ENCODE peak calls at places on chromosomes 3 and 15, in five cellular contexts. E is tibial nerve; M is nephron progenitor cell; N is body of pancreas; D is activated CD8-positive, alpha-beta T cell treated with anti-CD3 and anti-CD28 coated beads for 36 hours. Z is an unnamed sample.

GRCh38 chr3:40308725-40309438 is 625 bp upstream of the EIF1B start:
- DNase-seq in E (no peak), M (no peak), N (no peak), D (no peak), Z (no peak)

GRCh38 chr15:81830520-81830919 is 215.3 kb downstream of the MEX3B start:
- DNase-seq in E (no peak), M (no peak), N (no peak), D (no peak), Z (no peak)

GRCh38 chr3:183233986-183234385 is 19.1 kb upstream of the B3GNT5 start:
- DNase-seq in E (no peak), M (no peak), N (no peak), D (no peak), Z (no peak)

GRCh38 chr15:28885289-28885629 is 515 bp upstream of the APBA2 start:
- DNase-seq in E (no peak), M (no peak), N (no peak), D (no peak), Z (no peak)

GRCh38 chr3:101574388-101575156 is 592 bp downstream of the PCNP start:
- DNase-seq in E (peak; percentile 51), M (no peak), N (peak; percentile 59), D (peak; percentile 65), Z (peak; percentile 38)

GRCh38 chr3:10790713-10791112 is 25.3 kb upstream of the SLC6A11 start:
- DNase-seq in E (no peak), M (no peak), N (no peak), D (no peak), Z (no peak)

GRCh38 chr3:40173291-40173710 is 136.2 kb upstream of the EIF1B start:
- DNase-seq in E (peak; percentile 22), M (no peak), N (no peak), D (no peak), Z (no peak)

GRCh38 chr3:36969540-36970432 is 23.1 kb downstream of the EPM2AIP1 start:
- DNase-seq in E (no peak), M (peak; percentile 35), N (no peak), D (peak; percentile 78), Z (peak; percentile 46)

GRCh38 chr3:16801223-16801622 is 83.5 kb upstream of the PLCL2 start:
- DNase-seq in E (no peak), M (no peak), N (no peak), D (no peak), Z (no peak)

GRCh38 chr3:164306042-164306441 is 772.3 kb downstream of the SI start:
- DNase-seq in E (no peak), M (no peak), N (no peak), D (no peak), Z (no peak)

GRCh38 chr3:100893590-100893989 is 99.6 kb downstream of the ABI3BP start:
- DNase-seq in E (no peak), M (peak; percentile 18), N (no peak), D (no peak), Z (no peak)

DNA sequence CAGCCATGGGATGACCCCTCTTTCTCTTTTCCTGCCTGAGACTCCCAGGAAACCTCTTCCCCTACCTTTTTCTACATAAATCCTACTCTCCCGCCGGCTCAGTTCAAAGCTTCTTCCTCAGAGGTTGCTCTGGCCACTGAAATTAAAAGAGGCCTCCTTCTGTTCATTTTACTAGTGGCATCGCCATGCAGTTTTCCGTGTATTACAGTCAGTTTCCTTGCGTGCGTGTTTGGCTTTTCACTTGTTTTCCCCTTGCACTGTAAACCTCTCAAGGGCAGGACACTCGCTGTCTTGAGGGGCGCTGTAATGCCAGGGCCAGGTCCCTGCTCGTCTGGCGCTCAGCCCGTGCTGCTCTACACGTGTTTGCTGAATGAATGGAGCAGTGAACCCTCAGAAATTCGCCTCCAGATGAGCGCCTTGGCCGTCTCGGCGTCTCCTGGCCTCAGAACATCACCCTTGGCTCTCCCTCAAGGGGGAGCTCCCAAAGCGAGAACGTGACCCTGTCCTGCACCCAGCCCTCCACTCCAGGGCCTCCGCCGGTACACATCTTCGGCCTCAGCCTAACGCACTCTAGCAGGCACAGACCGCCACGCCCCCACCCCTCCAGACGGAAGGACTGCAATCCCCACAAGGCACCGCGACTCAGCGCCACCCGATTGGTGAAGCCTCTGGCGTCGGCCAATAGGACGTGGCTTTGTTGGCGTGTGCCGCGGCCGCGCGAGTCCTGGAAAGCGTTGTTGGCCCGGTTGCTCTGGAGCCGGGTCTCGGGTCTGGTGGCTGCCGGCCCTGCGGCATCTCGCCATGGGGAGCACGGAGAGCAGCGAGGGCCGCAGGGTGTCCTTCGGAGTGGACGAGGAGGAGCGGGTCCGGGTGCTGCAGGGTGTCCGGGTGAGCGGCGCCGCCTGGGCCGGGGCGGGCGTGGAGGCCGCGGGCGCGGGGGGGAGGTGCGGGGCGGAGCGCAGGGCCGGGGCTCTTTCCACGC is at the start of gene CHCHD6:
- DNase-seq in E (peak; percentile 95), M (peak; percentile 98), N (peak; percentile 95), D (peak; percentile 97), Z (peak; percentile 97)
- TF ChIP-seq CTCF in E (no peak), M (no peak), N (no peak), D (no peak), Z (no peak)

GRCh38 chr3:177359601-177360357 is 162.5 kb upstream of the TBL1XR1 start:
- DNase-seq in E (peak; percentile 97), M (peak; percentile 97), N (peak; percentile 97), D (peak; percentile 96), Z (peak; percentile 99)

GRCh38 chr3:177358968-177359600 is 161.8 kb upstream of the TBL1XR1 start:
- DNase-seq in E (peak; percentile 17), M (peak; percentile 74), N (no peak), D (peak; percentile 68), Z (peak; percentile 43)

GRCh38 chr3:177357352-177358084 is 160.2 kb upstream of the TBL1XR1 start:
- DNase-seq in E (no peak), M (no peak), N (no peak), D (peak; percentile 29), Z (no peak)

GRCh38 chr3:177356113-177356512 is 158.8 kb upstream of the TBL1XR1 start:
- DNase-seq in E (no peak), M (no peak), N (no peak), D (no peak), Z (no peak)

GRCh38 chr3:177358085-177358967 is 161.0 kb upstream of the TBL1XR1 start:
- DNase-seq in E (peak; percentile 53), M (peak; percentile 26), N (no peak), D (peak; percentile 82), Z (peak; percentile 36)
- TF ChIP-seq CTCF in E (no peak), M (no peak), N (no peak), D (no peak), Z (no peak)

DNA sequence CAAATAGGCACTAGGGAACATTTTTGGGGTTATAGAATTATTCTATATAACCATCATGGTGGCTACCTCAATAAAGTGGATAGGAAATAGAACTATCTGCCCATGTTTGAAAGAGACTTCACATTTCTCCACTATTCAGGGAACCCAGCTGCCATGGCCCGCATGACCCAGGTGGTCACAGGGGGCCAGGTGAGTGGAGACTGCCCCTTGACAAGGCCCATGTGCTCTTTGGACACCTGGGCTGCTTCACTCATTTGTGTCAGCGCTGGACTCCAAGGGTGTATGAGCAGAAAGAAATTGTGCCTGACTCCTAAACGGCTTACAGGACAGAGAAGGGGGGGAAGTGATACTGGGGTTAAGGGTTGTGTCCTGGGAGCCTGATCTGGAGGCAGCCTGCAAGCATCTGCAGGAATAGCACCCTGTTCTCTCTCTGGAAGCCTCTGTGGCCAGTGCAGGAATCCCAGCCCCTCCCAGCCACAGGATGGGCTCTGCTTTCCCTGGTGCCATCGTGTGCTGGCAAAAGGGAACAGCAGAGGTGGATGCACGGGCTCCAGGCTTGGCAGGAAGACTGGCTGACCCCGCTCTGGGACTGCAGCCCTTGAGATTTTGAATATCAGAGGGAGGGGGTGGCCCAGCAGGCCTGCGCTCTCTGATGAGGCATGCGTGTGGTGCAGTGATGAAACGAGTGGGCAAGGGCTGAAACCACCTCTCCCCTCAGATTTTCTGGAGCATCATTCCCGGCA is 9.1 kb upstream of the C3orf22 start:
- DNase-seq in E (no peak), M (no peak), N (no peak), D (no peak), Z (no peak)
- TF ChIP-seq CTCF in E (no peak), M (no peak), N (no peak), D (no peak), Z (no peak)

DNA sequence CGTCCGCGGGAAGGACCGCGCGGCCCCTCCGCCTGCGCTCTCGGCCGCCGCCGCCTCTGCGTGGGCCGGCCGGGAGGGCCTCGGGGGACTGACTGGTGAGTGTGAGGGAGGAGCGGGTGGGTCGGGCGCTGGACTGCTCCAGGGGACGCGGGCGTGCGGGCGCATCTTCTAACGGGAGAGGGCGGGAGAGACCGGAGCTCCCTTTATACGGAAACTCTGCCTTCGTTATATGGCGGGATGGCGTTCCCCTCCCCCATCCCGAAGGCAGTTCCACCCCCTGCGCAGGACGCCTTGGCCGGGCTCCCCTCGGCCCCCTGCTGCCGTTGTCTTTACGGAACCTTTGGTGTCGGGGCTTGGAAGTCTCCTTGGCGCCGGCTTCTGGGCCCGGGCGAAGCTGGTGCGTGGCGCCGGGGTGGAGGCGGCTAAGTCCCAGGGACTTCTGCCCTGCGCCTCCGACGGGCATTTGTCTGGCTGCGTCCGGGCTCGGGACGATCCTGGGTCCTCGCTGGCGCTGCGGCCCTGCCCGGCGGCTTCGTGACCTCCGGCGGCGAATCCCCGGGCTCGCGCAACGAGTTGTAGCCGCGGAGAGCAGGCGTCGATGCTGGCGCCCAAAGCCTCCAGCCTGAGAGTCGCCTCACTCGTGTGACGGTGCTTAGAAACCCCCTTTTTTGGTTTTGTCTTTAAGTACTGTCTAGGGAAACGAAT is 518 bp downstream of the ZNF639 start:
- DNase-seq in E (peak; percentile 64), M (peak; percentile 73), N (peak; percentile 61), D (peak; percentile 63), Z (peak; percentile 55)
- TF ChIP-seq CTCF in E (no peak), M (no peak), N (no peak), D (no peak), Z (no peak)

DNA sequence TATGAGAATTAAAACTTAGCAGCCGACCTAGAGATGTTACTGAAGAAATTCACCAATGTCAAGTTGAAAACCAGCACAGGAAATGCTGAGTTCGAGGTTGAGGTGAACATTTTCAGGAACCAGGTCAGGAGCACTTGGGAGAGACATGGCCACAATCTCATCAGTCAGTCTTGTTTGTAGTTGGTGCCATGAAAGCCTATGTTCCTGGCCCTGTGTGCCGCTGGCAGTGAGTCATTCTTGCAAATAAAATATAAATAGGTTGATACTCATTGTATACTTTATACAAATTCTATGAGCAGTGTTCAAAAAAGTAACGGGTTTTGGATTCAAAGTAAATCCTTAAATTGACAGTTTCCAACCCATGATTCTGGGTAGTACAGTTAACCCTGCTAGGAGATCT is 1.5 kb upstream of the FSIP1 start:
- DNase-seq in E (no peak), M (no peak), N (no peak), D (no peak), Z (no peak)
- TF ChIP-seq CTCF in E (no peak), M (no peak), N (no peak), D (no peak), Z (no peak)

DNA sequence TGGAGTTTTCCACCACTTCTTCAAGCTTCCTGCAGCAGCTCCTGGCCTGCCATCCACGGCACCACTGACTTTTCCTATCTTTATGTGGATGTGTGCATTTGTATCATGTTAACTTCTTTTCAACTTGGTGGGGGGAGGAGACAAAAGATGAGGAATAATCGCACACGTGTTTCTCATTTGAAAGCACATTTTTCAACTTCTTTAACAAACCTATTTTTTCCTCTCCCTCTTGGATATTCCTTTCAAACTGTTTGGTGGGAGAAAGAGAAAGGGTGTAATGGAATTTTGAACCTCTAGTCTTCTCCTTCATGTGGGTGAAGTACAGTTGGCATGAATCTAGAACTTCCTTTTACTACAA is 61.1 kb upstream of the LRTM1 start:
- DNase-seq in E (no peak), M (no peak), N (no peak), D (no peak), Z (no peak)
- TF ChIP-seq CTCF in E (no peak), M (no peak), N (no peak), D (no peak), Z (no peak)

Z was measured in neural crest cell.